ENCODE peak calls at places on chromosomes 16 and 17, in four cellular contexts. H, W, L and G are unnamed samples.

GRCh38 chr17:65541453-65541852 is 20.0 kb downstream of the AXIN2 start:
- DNase-seq in L (no peak), W (no peak), H (no peak), G (no peak)

GRCh38 chr17:75683467-75684041 is 16.4 kb downstream of the SAP30BP start:
- DNase-seq in W (peak), L (peak), H (peak), G (peak)

GRCh38 chr17:69761767-69762321 is 313.2 kb upstream of the KCNJ16 start:
- DNase-seq in W (no peak), L (peak), H (no peak), G (peak)

GRCh38 chr17:28570716-28571254 is 539 bp downstream of the PIGS start:
- DNase-seq in L (peak), H (no peak), W (peak), G (no peak)

GRCh38 chr17:20043034-20043433 is 33.9 kb downstream of the SPECC1 start:
- DNase-seq in H (no peak), L (no peak), W (no peak), G (no peak)

GRCh38 chr16:28313587-28313986 is 21.3 kb downstream of the SBK1 start:
- DNase-seq in W (no peak), H (no peak), L (no peak), G (no peak)

GRCh38 chr16:57998484-57998883 is 2.0 kb downstream of the ZNF319 start:
- DNase-seq in L (no peak), W (no peak), H (no peak), G (no peak)

GRCh38 chr17:78396436-78397335 is 18.2 kb downstream of the PGS1 start:
- DNase-seq in L (peak), W (no peak), H (no peak), G (no peak)

GRCh38 chr17:549197-550040 is 165.2 kb downstream of the VPS53 start:
- DNase-seq in W (no peak), H (no peak), L (no peak), G (no peak)

GRCh38 chr17:81741594-81742452 is 29.7 kb downstream of the SLC25A10 start:
- DNase-seq in W (peak), H (no peak), L (no peak), G (no peak)

DNA sequence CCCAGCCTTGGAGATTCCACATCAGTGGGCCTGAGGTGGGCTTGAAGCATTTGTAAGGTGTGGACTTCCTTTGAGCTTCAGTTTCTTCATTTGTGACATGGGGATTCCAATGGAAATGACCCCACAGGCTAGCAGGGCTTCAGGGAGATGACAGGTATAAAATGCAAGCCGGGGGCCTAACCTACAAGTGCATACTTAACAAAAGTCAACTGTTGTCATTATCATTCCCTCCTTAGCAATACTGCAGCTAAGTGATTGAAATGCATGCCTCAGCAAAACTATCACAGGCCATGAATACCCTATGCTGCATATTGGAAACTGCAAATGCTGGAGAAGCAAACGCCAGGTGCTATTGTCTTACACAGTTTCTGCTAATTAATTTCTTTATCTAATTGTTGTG is 19.8 kb downstream of the CCL4 start:
- DNase-seq in L (no peak), H (no peak), W (no peak), G (no peak)
- TF ChIP-seq SIN3A in L (no peak), H (no peak), W (no peak), G (no peak)

DNA sequence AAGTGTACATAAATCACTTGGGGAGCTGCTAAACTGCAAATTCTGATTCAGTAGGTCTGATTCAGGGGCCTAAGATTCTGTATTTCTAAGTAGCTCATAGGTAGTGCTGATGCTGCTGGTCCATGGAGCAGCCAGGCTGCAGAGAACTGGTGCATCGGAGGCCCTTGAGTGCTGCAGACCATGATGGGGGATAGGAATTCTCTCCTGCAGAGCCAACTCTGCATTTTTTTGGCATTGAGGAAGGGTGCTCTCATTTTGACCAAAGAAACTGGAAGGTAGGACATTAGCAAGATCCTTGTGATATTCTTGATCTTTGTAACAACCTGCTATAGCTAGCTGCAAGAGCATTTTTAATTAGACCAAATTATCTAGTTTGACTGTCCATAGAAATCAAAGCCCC is 4.7 kb downstream of the HOXB2 start:
- DNase-seq in H (no peak), W (no peak), L (no peak), G (no peak)
- H3K4me3 ChIP-seq in H (no peak), W (no peak), L (no peak), G (no peak)

GRCh38 chr16:88977845-88978607 is 1.0 kb upstream of the CBFA2T3 start:
- DNase-seq in L (no peak), W (no peak), H (no peak), G (no peak)

GRCh38 chr16:88977028-88977844 is at the start of gene CBFA2T3:
- DNase-seq in W (peak), H (no peak), L (no peak), G (no peak)

GRCh38 chr16:88979616-88980015 is 2.6 kb upstream of the CBFA2T3 start:
- DNase-seq in L (no peak), H (no peak), W (no peak), G (no peak)

GRCh38 chr16:88976359-88977027 is 514 bp downstream of the CBFA2T3 start:
- DNase-seq in H (no peak), W (no peak), L (no peak), G (no peak)

DNA sequence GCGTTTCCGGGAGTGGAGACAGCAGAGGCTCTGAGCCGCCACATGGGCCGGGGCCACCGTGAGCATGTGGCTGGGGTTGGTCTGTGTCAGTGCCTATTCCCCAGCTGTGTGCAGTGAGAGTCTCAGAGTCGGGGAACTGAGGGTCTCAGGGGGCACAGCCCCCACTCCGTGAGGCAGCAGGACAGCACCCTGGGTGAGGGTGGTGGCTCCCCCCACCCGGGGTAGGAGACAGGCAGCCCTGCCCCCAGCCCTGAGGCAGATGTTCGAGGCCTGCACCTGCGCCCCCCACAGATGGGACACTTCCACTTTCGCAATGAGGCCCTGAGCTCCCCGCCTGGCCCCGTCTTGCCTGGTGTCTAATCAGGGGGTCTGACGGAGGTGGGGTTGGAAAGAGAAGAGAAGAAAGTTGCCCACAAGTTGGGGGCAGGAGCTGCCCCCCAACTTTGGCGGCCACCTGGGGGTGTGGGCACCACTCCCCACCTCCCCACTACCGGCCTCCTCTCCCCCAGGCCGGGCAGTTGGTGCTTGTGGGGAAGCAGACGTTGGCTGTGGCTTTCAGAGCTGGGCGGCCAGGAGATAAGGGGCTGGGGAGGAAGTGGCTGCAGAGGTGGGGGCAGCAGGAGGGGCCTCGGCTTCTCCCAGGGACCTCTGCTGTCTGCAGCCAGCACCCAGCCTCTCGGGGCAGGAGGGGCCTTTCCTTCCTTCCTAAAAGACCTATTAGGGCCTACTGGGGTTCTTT is 1.8 kb upstream of the CBFA2T3 start:
- DNase-seq in W (peak), L (no peak), H (no peak), G (no peak)
- TF ChIP-seq TCF7L2 in W (no peak), L (no peak), H (no peak), G (no peak)

GRCh38 chr17:50908860-50909764 is 43.0 kb upstream of the TOB1 start:
- DNase-seq in L (peak), W (no peak), H (no peak), G (no peak)
- TF ChIP-seq SIN3A in L (no peak), W (no peak), H (no peak), G (no peak)

DNA sequence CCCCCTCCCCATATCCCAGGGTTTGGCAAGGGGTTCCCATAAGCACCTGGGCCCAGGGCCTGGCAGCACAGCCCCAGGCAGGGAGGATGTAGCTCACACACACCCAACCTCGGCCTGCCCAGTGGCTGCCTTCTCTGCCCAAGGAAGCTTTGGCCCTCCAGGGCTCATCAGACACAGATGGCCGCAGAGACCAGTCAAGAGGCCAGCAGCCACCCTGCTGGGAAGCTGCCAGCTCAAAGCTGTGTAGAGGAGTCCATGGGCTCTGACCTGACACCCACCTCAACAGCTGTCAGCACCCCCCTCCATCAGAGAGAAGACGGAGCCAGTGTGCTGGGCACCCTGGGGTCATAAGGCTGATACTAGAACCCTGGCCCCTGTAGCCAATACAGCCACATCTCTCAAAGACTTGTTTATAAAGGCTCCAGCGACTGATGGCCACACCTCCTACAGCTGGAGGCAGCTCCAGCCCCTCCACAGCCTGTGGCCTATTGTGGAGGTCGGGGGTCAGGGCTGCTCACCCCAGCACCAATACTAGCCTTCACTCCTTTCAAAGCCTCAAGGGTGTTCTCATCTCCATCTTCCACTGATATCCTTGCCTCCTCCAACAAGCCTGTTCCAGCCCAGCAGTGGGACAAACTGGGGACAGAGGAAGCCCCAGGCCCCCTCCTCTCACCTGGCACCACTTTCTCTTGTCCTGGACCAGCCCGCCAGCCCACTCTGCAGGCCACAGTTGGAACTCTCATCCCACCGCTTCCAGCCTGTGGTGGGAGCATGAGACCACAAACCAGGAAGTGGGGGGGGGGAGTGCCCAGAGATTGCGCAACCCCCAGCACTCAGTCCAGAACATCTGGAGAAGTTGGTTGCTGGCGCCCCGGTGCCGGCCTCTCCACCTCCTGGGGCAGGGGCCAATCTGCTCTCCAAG is 2.2 kb upstream of the MPG start:
- DNase-seq in H (no peak), W (peak), L (peak), G (no peak)
- H3K4me3 ChIP-seq in H (no peak), W (no peak), L (peak), G (no peak)